ENCODE peak calls at places on chromosomes 16 and 17, in seven cellular contexts. D is fibroblast of lung, A is NCI-H1092 treated with DMSO at 0.1 percent for 48 hours, H is T follicular helper cell, O is T-helper 1 cell, J is kidney epithelial cell, T is NCI-H1436 treated with DMSO at 0.1 percent for 48 hours. W is an unnamed sample.

GRCh38 chr17:49739662-49740271 is 24.2 kb downstream of the FAM117A start:
- DNase-seq in D (no peak), A (peak), H (peak), O (peak), J (no peak), T (peak), W (no peak)

GRCh38 chr16:11913425-11914079 is 2.2 kb downstream of the GSPT1 start:
- DNase-seq in D (peak), A (no peak), H (peak), O (peak), J (no peak), T (no peak), W (no peak)

GRCh38 chr16:52591441-52592215 is 44.7 kb upstream of the TOX3 start:
- DNase-seq in D (no peak), A (no peak), H (no peak), O (no peak), J (no peak), T (no peak), W (no peak)

GRCh38 chr17:65163990-65164495 is 26.9 kb downstream of the RGS9 start:
- DNase-seq in D (peak), A (no peak), H (no peak), O (no peak), J (no peak), T (no peak), W (peak)

GRCh38 chr17:28796062-28796461 is 46.5 kb downstream of the FAM222B start:
- DNase-seq in D (no peak), A (no peak), H (no peak), O (no peak), J (no peak), T (peak), W (no peak)

GRCh38 chr17:73042225-73042624 is 50.3 kb downstream of the SLC39A11 start:
- DNase-seq in D (no peak), A (no peak), H (no peak), O (no peak), J (no peak), T (no peak), W (no peak)

GRCh38 chr17:79991140-79991923 is 44.3 kb downstream of the TBC1D16 start:
- DNase-seq in D (peak), A (peak), H (peak), O (peak), J (no peak), T (peak), W (peak)

GRCh38 chr17:42920106-42920900 is 19.7 kb downstream of the G6PC1 start:
- DNase-seq in D (no peak), A (no peak), H (no peak), O (no peak), J (no peak), T (no peak), W (no peak)

W was measured in brain microvascular endothelial cell.